ENCODE peak calls at places on chromosomes 6 and 20, in nine cellular contexts. Q is endothelial cell of umbilical vein, P is transverse colon, F is body of pancreas, B is IMR-90, Z is heart left ventricle, E is HCT116, O is uterus, S is prostate gland. Y is an unnamed sample.
A peak's percentile ranks its signal among the peaks of the same experiment; 100 is the strongest.

GRCh38 chr6:139583420-139583819 is 209.0 kb upstream of the CITED2 start:
- DNase-seq in Q (no peak), P (no peak), F (no peak), B (peak; percentile 51), Z (no peak), E (no peak), O (no peak), S (no peak), Y (no peak)

GRCh38 chr6:13559251-13559650 is 15.2 kb upstream of the SIRT5 start:
- DNase-seq in Q (no peak), P (no peak), F (no peak), B (no peak), Z (no peak), E (no peak), O (no peak), S (no peak), Y (no peak)

GRCh38 chr6:87213364-87213763 is 58.0 kb downstream of the ZNF292 start:
- DNase-seq in Q (no peak), P (peak; percentile 39), F (peak; percentile 62), B (no peak), Z (no peak), E (peak; percentile 7), O (no peak), S (no peak), Y (no peak)

GRCh38 chr6:161033667-161034066 is 42.1 kb downstream of the MAP3K4 start:
- DNase-seq in Q (no peak), P (no peak), F (no peak), B (no peak), Z (no peak), E (no peak), O (no peak), S (no peak), Y (no peak)

GRCh38 chr6:157317129-157317814 is 6.0 kb downstream of the TMEM242 start:
- DNase-seq in Q (peak; percentile 98), P (peak; percentile 72), F (peak; percentile 73), B (peak; percentile 92), Z (peak; percentile 78), E (peak; percentile 51), O (peak; percentile 82), S (peak; percentile 37), Y (peak; percentile 39)

GRCh38 chr6:169073311-169073710 is 180.3 kb downstream of the THBS2 start:
- DNase-seq in Q (no peak), P (no peak), F (no peak), B (peak; percentile 95), Z (no peak), E (no peak), O (no peak), S (no peak), Y (no peak)

GRCh38 chr6:52497652-52498408 is 77.7 kb downstream of the EFHC1 start:
- DNase-seq in Q (no peak), P (peak; percentile 72), F (no peak), B (peak; percentile 58), Z (peak; percentile 70), E (no peak), O (peak; percentile 53), S (no peak), Y (no peak)

GRCh38 chr6:63368347-63368746 is 48.6 kb upstream of the LGSN start:
- DNase-seq in Q (no peak), P (no peak), F (no peak), B (no peak), Z (no peak), E (no peak), O (no peak), S (no peak), Y (no peak)

GRCh38 chr20:59938221-59938620 is 1.9 kb downstream of the PPP1R3D start:
- DNase-seq in Q (no peak), P (no peak), F (no peak), B (peak; percentile 68), Z (no peak), E (no peak), O (no peak), S (no peak), Y (peak; percentile 57)

GRCh38 chr20:34921436-34921835 is 34.2 kb downstream of the GSS start:
- DNase-seq in Q (no peak), P (no peak), F (no peak), B (no peak), Z (no peak), E (no peak), O (no peak), S (no peak), Y (no peak)

GRCh38 chr20:36587388-36588136 is 14.2 kb downstream of the TGIF2 start:
- DNase-seq in Q (no peak), P (no peak), F (no peak), B (no peak), Z (no peak), E (no peak), O (no peak), S (no peak), Y (no peak)

GRCh38 chr6:105432797-105433196 is 29.9 kb upstream of the PREP start:
- DNase-seq in Q (peak; percentile 81), P (no peak), F (peak; percentile 7), B (peak; percentile 83), Z (no peak), E (peak; percentile 34), O (no peak), S (no peak), Y (peak; percentile 11)

GRCh38 chr6:84860493-84860892 is 96.1 kb upstream of the TBX18 start:
- DNase-seq in Q (no peak), P (no peak), F (no peak), B (no peak), Z (no peak), E (no peak), O (no peak), S (no peak), Y (no peak)

GRCh38 chr6:89432875-89433636 is at the start of gene ANKRD6:
- DNase-seq in Q (peak; percentile 37), P (peak; percentile 84), F (peak; percentile 80), B (no peak), Z (peak; percentile 81), E (peak; percentile 28), O (peak; percentile 80), S (peak; percentile 66), Y (peak; percentile 86)

GRCh38 chr20:25223179-25223661 is 24.7 kb upstream of the PYGB start:
- DNase-seq in Q (peak; percentile 61), P (peak; percentile 71), F (no peak), B (peak; percentile 97), Z (no peak), E (peak; percentile 76), O (no peak), S (no peak), Y (peak; percentile 98)

GRCh38 chr6:160337301-160337700 is 10.9 kb upstream of the SLC22A3 start:
- DNase-seq in Q (no peak), P (no peak), F (no peak), B (no peak), Z (no peak), E (no peak), O (no peak), S (no peak), Y (peak; percentile 19)

DNA sequence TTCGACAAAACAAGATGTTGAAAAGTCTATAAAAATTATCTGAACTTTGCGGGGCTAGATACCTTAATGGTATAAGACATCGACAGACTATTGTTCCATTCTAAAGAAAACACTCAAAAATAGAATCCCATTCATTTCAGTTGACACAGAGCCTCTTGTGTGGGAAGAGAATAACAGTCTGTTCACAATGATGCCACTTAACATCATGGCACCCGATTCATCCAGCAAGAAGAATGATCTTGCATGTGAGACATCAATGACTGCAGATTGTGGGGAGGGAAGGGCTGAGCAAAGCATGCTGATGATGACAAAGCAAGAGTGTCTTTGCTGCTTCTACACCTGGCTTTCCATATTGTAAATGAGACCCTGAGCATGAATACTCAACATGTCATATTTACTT is 49.7 kb upstream of the ARMH2 start:
- DNase-seq in Q (no peak), P (no peak), F (no peak), B (no peak), Z (no peak), E (no peak), O (no peak), S (no peak), Y (no peak)
- TF ChIP-seq POLR2A in Q (no peak), P (no peak), F (no peak), B (no peak), Z (no peak), E (no peak), O (no peak), S (no peak), Y (no peak)

DNA sequence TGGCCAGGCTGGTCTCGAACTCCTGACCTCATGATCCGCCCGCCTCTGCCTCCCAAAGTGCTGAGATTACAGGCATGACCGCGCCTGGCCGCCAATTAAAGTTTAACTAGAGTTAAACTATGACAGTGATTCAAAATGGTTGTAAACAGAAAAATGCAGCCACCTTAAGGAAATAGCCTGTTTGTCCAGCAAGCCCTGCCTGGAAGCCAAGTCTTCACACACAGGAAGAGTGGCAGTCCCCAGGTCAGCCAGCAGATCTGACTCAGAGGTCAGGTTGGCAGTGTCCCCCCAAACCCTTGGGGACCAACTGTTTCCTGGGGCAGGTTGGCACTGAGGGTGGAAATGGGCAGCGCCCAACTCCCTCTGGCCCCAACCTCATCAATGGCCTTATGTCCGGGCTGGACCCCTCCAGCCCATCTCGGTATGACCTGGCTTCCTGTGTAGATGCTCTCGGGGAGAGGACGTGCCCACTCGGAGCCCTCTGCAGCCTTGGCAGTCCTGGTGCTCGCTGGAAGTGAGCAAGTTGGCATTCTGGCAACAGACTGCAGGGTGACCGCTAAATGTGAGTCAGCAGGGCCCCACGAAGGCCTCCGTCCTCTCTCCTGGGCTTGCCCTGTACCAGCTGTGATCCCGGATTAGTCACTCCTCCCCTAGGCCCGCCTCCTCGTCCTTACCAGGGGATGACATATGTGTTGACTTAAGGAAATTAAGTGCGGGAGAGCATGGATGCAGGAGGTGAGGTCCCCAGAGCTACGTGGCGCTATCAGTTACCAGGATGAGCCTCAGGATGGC is 9.7 kb upstream of the HSP90AB1 start:
- DNase-seq in Q (peak; percentile 98), P (peak; percentile 94), F (peak; percentile 99), B (peak; percentile 97), Z (peak; percentile 94), E (peak; percentile 86), O (peak; percentile 84), S (peak; percentile 93), Y (peak; percentile 99)
- TF ChIP-seq POLR2A in Q (no peak), P (peak; percentile 79), F (peak; percentile 58), B (peak; percentile 74), Z (no peak), E (no peak), O (no peak), S (peak; percentile 93), Y (peak; percentile 71)

GRCh38 chr6:70073637-70074036 is 207.3 kb downstream of the COL19A1 start:
- DNase-seq in Q (no peak), P (no peak), F (no peak), B (no peak), Z (no peak), E (no peak), O (no peak), S (no peak), Y (no peak)

GRCh38 chr6:70082830-70083229 is 216.5 kb downstream of the COL19A1 start:
- DNase-seq in Q (no peak), P (no peak), F (no peak), B (no peak), Z (no peak), E (no peak), O (no peak), S (no peak), Y (no peak)

GRCh38 chr6:70080443-70081062 is 214.2 kb downstream of the COL19A1 start:
- DNase-seq in Q (no peak), P (no peak), F (no peak), B (no peak), Z (no peak), E (no peak), O (no peak), S (no peak), Y (no peak)

GRCh38 chr6:70079241-70079640 is 212.9 kb downstream of the COL19A1 start:
- DNase-seq in Q (no peak), P (no peak), F (no peak), B (no peak), Z (no peak), E (no peak), O (no peak), S (no peak), Y (no peak)
- TF ChIP-seq POLR2A in Q (no peak), P (no peak), F (no peak), B (no peak), Z (no peak), E (no peak), O (no peak), S (no peak), Y (no peak)

GRCh38 chr6:1553562-1554088 is 56.1 kb upstream of the FOXC1 start:
- DNase-seq in Q (no peak), P (no peak), F (no peak), B (no peak), Z (no peak), E (no peak), O (no peak), S (no peak), Y (no peak)
- TF ChIP-seq POLR2A in Q (no peak), P (no peak), F (no peak), B (no peak), Z (no peak), E (no peak), O (no peak), S (no peak), Y (no peak)